ENCODE peak calls at places on chromosomes 7 and 10, in six cellular contexts. One of them, this sample, is unnamed.

GRCh38 chr10:127524869-127525268 is 24.2 kb upstream of the NPS start:
- DNase-seq in psoas muscle: no peak
- DNase-seq in BE2C: no peak
- DNase-seq in GM12878: no peak
- DNase-seq in CD8-positive, alpha-beta T cell: no peak
- DNase-seq in astrocyte: no peak
- DNase-seq in this sample: no peak

GRCh38 chr10:28130267-28130666 is 131.4 kb upstream of the ODAD2 start:
- DNase-seq in psoas muscle: no peak
- DNase-seq in BE2C: no peak
- DNase-seq in GM12878: no peak
- DNase-seq in CD8-positive, alpha-beta T cell: no peak
- DNase-seq in astrocyte: peak
- DNase-seq in this sample: no peak

GRCh38 chr7:142760071-142760642 is 10.6 kb upstream of the PRSS2 start:
- DNase-seq in psoas muscle: no peak
- DNase-seq in BE2C: no peak
- DNase-seq in GM12878: no peak
- DNase-seq in CD8-positive, alpha-beta T cell: no peak
- DNase-seq in astrocyte: peak
- DNase-seq in this sample: no peak

GRCh38 chr10:42769653-42770052 is 12.9 kb upstream of the BMS1 start:
- DNase-seq in psoas muscle: no peak
- DNase-seq in BE2C: peak
- DNase-seq in GM12878: no peak
- DNase-seq in CD8-positive, alpha-beta T cell: no peak
- DNase-seq in astrocyte: no peak
- DNase-seq in this sample: no peak

GRCh38 chr10:66625709-66626590 is 299.9 kb upstream of the LRRTM3 start:
- DNase-seq in psoas muscle: no peak
- DNase-seq in BE2C: no peak
- DNase-seq in GM12878: no peak
- DNase-seq in CD8-positive, alpha-beta T cell: no peak
- DNase-seq in astrocyte: no peak
- DNase-seq in this sample: no peak

GRCh38 chr7:130961128-130961601 is 227.2 kb upstream of the KLF14 start:
- DNase-seq in psoas muscle: no peak
- DNase-seq in BE2C: no peak
- DNase-seq in GM12878: peak
- DNase-seq in CD8-positive, alpha-beta T cell: peak
- DNase-seq in astrocyte: peak
- DNase-seq in this sample: peak

GRCh38 chr7:10860516-10860915 is 113.2 kb upstream of the PHF14 start:
- DNase-seq in psoas muscle: no peak
- DNase-seq in BE2C: no peak
- DNase-seq in GM12878: no peak
- DNase-seq in CD8-positive, alpha-beta T cell: no peak
- DNase-seq in astrocyte: no peak
- DNase-seq in this sample: no peak

GRCh38 chr7:49093218-49093617 is 168.9 kb downstream of the CDC14C start:
- DNase-seq in psoas muscle: no peak
- DNase-seq in BE2C: no peak
- DNase-seq in GM12878: no peak
- DNase-seq in CD8-positive, alpha-beta T cell: no peak
- DNase-seq in astrocyte: no peak
- DNase-seq in this sample: no peak

GRCh38 chr10:78375854-78376785 is 342.5 kb downstream of the RPS24 start:
- DNase-seq in psoas muscle: no peak
- DNase-seq in BE2C: no peak
- DNase-seq in GM12878: no peak
- DNase-seq in CD8-positive, alpha-beta T cell: no peak
- DNase-seq in astrocyte: no peak
- DNase-seq in this sample: no peak

GRCh38 chr10:5818894-5819293 is 5.7 kb upstream of the GDI2 start:
- DNase-seq in psoas muscle: no peak
- DNase-seq in BE2C: no peak
- DNase-seq in GM12878: no peak
- DNase-seq in CD8-positive, alpha-beta T cell: no peak
- DNase-seq in astrocyte: no peak
- DNase-seq in this sample: peak

GRCh38 chr10:130807096-130807495 is 504.4 kb downstream of the TCERG1L start:
- DNase-seq in psoas muscle: no peak
- DNase-seq in BE2C: no peak
- DNase-seq in GM12878: no peak
- DNase-seq in CD8-positive, alpha-beta T cell: no peak
- DNase-seq in astrocyte: no peak
- DNase-seq in this sample: no peak

GRCh38 chr7:30332549-30332948 is 48.2 kb downstream of the ZNRF2 start:
- DNase-seq in psoas muscle: no peak
- DNase-seq in BE2C: no peak
- DNase-seq in GM12878: no peak
- DNase-seq in CD8-positive, alpha-beta T cell: no peak
- DNase-seq in astrocyte: no peak
- DNase-seq in this sample: no peak

GRCh38 chr10:1549591-1550290 is 187.6 kb downstream of the ADARB2 start:
- DNase-seq in psoas muscle: no peak
- DNase-seq in BE2C: no peak
- DNase-seq in GM12878: no peak
- DNase-seq in CD8-positive, alpha-beta T cell: no peak
- DNase-seq in astrocyte: no peak
- DNase-seq in this sample: no peak

GRCh38 chr7:116582806-116583444 is 58.1 kb downstream of the CAV1 start:
- DNase-seq in psoas muscle: peak
- DNase-seq in BE2C: no peak
- DNase-seq in GM12878: no peak
- DNase-seq in CD8-positive, alpha-beta T cell: no peak
- DNase-seq in astrocyte: peak
- DNase-seq in this sample: peak

GRCh38 chr10:17984056-17984455 is 32.3 kb downstream of the SLC39A12 start:
- DNase-seq in psoas muscle: no peak
- DNase-seq in BE2C: no peak
- DNase-seq in GM12878: peak
- DNase-seq in CD8-positive, alpha-beta T cell: no peak
- DNase-seq in astrocyte: peak
- DNase-seq in this sample: peak

GRCh38 chr10:17984563-17984962 is 32.8 kb downstream of the SLC39A12 start:
- DNase-seq in psoas muscle: no peak
- DNase-seq in BE2C: no peak
- DNase-seq in GM12878: no peak
- DNase-seq in CD8-positive, alpha-beta T cell: no peak
- DNase-seq in astrocyte: no peak
- DNase-seq in this sample: no peak

GRCh38 chr10:17981201-17981600 is 29.5 kb downstream of the SLC39A12 start:
- DNase-seq in psoas muscle: no peak
- DNase-seq in BE2C: no peak
- DNase-seq in GM12878: no peak
- DNase-seq in CD8-positive, alpha-beta T cell: no peak
- DNase-seq in astrocyte: no peak
- DNase-seq in this sample: no peak

GRCh38 chr10:17981766-17982380 is 30.2 kb downstream of the SLC39A12 start:
- DNase-seq in psoas muscle: no peak
- DNase-seq in BE2C: no peak
- DNase-seq in GM12878: no peak
- DNase-seq in CD8-positive, alpha-beta T cell: no peak
- DNase-seq in astrocyte: peak
- DNase-seq in this sample: no peak

DNA sequence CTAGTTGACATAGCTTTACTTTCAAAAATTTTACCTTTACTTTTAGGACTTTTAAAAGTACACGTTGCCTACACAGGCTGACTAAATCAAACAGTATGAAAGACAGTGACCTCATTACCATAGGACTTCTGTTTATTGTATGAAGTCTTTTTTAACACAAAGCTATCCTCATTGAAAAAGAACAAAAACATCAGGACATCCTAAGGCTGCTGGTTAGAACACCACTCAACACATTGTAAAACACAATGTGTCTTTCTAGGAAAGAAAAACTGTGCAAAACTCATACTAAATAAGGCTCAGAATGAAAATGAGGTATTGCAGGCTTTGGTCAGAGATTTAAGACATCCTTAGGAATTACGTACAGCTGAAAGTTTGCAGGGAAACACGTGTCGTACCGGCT is 29.1 kb downstream of the SLC39A12 start:
- DNase-seq in psoas muscle: no peak
- DNase-seq in BE2C: no peak
- DNase-seq in GM12878: no peak
- DNase-seq in CD8-positive, alpha-beta T cell: no peak
- DNase-seq in astrocyte: peak
- DNase-seq in this sample: no peak
- TF ChIP-seq CTCF in psoas muscle: no peak
- TF ChIP-seq CTCF in BE2C: no peak
- TF ChIP-seq CTCF in GM12878: no peak
- TF ChIP-seq CTCF in CD8-positive, alpha-beta T cell: no peak
- TF ChIP-seq CTCF in astrocyte: no peak
- TF ChIP-seq CTCF in this sample: no peak

DNA sequence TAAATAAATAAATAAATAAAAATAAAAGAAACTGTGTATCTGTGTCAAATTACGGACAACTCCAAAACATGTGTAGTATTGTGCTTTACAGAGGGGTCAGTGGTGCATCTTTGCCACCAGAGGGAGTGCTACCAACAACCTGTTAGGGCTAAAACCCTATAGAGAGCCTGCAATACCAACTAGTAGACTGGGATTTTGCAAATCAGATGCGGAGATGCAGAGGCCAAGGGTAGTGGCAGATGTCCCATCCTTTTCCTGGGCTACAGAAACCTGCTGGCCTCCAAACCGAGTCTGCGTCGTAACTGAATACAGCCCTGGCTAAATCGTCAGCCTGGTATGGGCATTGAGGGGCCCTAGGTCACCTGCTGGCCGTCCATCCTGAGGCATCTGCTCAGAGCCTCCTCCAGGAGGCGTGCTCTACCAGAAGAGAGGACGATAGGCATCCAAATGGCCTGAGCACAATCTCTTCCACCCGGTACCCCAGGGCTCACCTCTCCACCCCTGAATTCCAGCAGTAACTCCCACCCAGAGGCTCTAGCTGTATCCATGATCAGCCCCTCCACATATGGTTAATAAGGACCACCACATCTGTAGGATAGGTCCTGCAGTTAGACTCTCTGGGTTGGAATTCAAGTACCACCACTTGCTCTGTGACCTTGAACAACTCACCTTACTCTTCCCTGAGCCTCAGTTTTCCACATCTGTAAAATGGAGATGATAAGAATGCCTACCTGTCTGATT is 6.2 kb upstream of the RRP12 start:
- DNase-seq in psoas muscle: no peak
- DNase-seq in BE2C: peak
- DNase-seq in GM12878: no peak
- DNase-seq in CD8-positive, alpha-beta T cell: peak
- DNase-seq in astrocyte: peak
- DNase-seq in this sample: peak
- H3K4me3 ChIP-seq in psoas muscle: peak
- H3K4me3 ChIP-seq in BE2C: peak
- H3K4me3 ChIP-seq in GM12878: no peak
- H3K4me3 ChIP-seq in CD8-positive, alpha-beta T cell: no peak
- H3K4me3 ChIP-seq in astrocyte: no peak
- H3K4me3 ChIP-seq in this sample: peak

DNA sequence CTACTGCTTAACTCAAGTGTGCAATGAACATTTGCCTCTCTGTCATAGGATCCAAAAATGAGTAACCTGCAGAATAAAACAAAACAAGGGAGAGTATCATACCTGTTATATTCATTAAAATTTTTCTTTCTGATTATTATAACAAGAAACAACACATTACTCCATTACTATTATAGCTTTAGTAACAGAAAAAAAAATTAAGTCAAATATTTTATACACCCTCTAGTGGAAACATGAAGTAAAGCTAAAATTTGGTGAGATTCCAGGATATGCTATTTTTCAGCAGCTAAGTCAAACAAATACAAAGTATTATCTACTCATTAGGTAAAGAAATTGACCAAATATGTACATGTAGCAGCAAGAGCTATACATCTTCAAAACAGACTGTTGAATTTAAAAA is 56.3 kb downstream of the PDZD8 start:
- DNase-seq in psoas muscle: no peak
- DNase-seq in BE2C: no peak
- DNase-seq in GM12878: no peak
- DNase-seq in CD8-positive, alpha-beta T cell: no peak
- DNase-seq in astrocyte: no peak
- DNase-seq in this sample: no peak
- TF ChIP-seq CTCF in psoas muscle: peak
- TF ChIP-seq CTCF in BE2C: peak
- TF ChIP-seq CTCF in GM12878: peak
- TF ChIP-seq CTCF in CD8-positive, alpha-beta T cell: peak
- TF ChIP-seq CTCF in astrocyte: peak
- TF ChIP-seq CTCF in this sample: peak

GRCh38 chr10:13272164-13272571 is 27.7 kb downstream of the PHYH start:
- DNase-seq in psoas muscle: peak
- DNase-seq in BE2C: peak
- DNase-seq in GM12878: no peak
- DNase-seq in CD8-positive, alpha-beta T cell: no peak
- DNase-seq in astrocyte: peak
- DNase-seq in this sample: peak
- H3K4me3 ChIP-seq in psoas muscle: peak
- H3K4me3 ChIP-seq in BE2C: peak
- H3K4me3 ChIP-seq in GM12878: no peak
- H3K4me3 ChIP-seq in CD8-positive, alpha-beta T cell: no peak
- H3K4me3 ChIP-seq in astrocyte: no peak
- H3K4me3 ChIP-seq in this sample: no peak

DNA sequence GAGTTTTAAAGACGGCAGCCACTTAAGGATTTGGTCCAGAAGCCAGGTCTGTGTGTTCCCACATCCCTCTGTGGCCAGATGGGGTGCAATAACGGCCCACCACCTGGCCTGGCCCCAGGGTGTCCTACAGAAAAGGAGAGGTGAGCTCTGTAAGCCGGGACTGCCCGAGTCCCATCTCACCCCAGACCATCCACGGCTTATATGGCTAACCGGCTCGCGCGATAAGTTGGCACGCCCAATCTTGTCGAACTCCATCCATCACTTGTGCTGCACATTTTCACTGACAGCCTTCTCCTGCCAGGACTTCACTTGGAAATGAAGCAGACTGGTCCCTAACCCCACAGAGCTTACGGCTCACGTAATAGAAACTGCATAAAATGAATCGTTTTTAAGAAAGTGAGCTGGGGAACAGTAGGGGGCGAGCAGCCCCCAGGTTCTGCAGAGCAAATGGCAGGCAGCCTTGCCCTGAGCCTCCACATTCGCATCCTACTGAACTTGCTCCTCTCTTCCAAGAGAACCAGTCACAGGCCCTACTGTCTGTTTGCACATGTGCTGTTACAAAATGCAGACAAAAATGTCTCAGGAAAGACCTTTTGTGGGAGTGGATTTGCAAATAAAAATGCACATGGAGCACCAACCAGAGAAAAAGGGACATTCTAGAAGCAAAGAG is 98.2 kb downstream of the TNS3 start:
- DNase-seq in psoas muscle: no peak
- DNase-seq in BE2C: no peak
- DNase-seq in GM12878: no peak
- DNase-seq in CD8-positive, alpha-beta T cell: no peak
- DNase-seq in astrocyte: no peak
- DNase-seq in this sample: no peak
- TF ChIP-seq CTCF in psoas muscle: no peak
- TF ChIP-seq CTCF in BE2C: peak
- TF ChIP-seq CTCF in GM12878: no peak
- TF ChIP-seq CTCF in CD8-positive, alpha-beta T cell: no peak
- TF ChIP-seq CTCF in astrocyte: peak
- TF ChIP-seq CTCF in this sample: no peak

This sample was measured in GM12865.